ENCODE peak calls at places on chromosomes 16 and 17, in ten cellular contexts. L is transverse colon, G is fibroblast of mammary gland, K is sigmoid colon, W is astrocyte of the cerebellum, X is endothelial cell, J is cardiac fibroblast, P is HFFc6, F is BJ, E is left ventricle myocardium inferior. S is an unnamed sample.

GRCh38 chr16:89319883-89320716 is 102.6 kb downstream of the ZNF778 start:
- DNase-seq in J (peak), F (no peak), P (peak), E (no peak), L (peak), X (no peak), G (peak), K (peak), W (no peak), S (peak)

GRCh38 chr16:72025404-72026114 is 17.0 kb downstream of the DHODH start:
- DNase-seq in L (no peak), X (no peak), E (no peak), J (no peak), G (no peak), K (no peak), W (no peak), F (no peak), P (no peak), S (no peak)

GRCh38 chr17:79979841-79980215 is 55.8 kb downstream of the TBC1D16 start:
- DNase-seq in L (no peak), W (no peak), G (no peak), K (peak), P (no peak), J (no peak), F (no peak), X (no peak), E (no peak), S (peak)

GRCh38 chr16:84720180-84720579 is 20.4 kb downstream of the USP10 start:
- DNase-seq in L (no peak), F (no peak), E (no peak), W (peak), G (peak), J (no peak), P (peak), K (no peak), X (no peak), S (no peak)

GRCh38 chr17:49989518-49989880 is 5.5 kb downstream of the DLX3 start:
- DNase-seq in K (no peak), F (no peak), L (no peak), E (no peak), J (no peak), P (no peak), X (no peak), W (no peak), G (no peak), S (no peak)

GRCh38 chr17:71975998-71976649 is 144.7 kb upstream of the SOX9 start:
- DNase-seq in W (peak), X (peak), J (peak), E (peak), G (peak), L (peak), K (peak), P (peak), F (peak), S (peak)

GRCh38 chr16:12235110-12235509 is 258.6 kb downstream of the SNX29 start:
- DNase-seq in F (no peak), L (no peak), X (no peak), J (no peak), W (no peak), P (no peak), K (no peak), E (no peak), G (no peak), S (no peak)

GRCh38 chr17:76524598-76525512 is 12.7 kb downstream of the CYGB start:
- DNase-seq in J (peak), P (no peak), K (no peak), F (no peak), L (peak), W (no peak), E (peak), G (peak), X (no peak), S (no peak)

GRCh38 chr16:84881702-84882521 is 62.1 kb downstream of the CRISPLD2 start:
- DNase-seq in P (peak), K (no peak), L (no peak), E (no peak), F (peak), J (peak), W (peak), G (peak), X (no peak), S (no peak)

GRCh38 chr17:73126716-73127473 is 34.4 kb upstream of the SLC39A11 start:
- DNase-seq in P (no peak), W (no peak), G (peak), E (no peak), L (no peak), J (no peak), X (no peak), K (no peak), F (no peak), S (no peak)

GRCh38 chr17:57602896-57603295 is 142.2 kb downstream of the CCDC182 start:
- DNase-seq in E (no peak), F (no peak), P (no peak), X (no peak), J (no peak), K (no peak), W (no peak), G (no peak), L (no peak), S (no peak)

GRCh38 chr16:29182501-29182900 is 197.6 kb downstream of the LAT start:
- DNase-seq in G (no peak), P (no peak), J (no peak), F (no peak), L (no peak), K (no peak), E (peak), X (no peak), W (no peak), S (no peak)

GRCh38 chr17:45431531-45432404 is 902 bp downstream of the ARHGAP27 start:
- DNase-seq in X (peak), E (peak), P (peak), F (no peak), J (peak), G (peak), K (no peak), W (no peak), L (peak), S (peak)

GRCh38 chr17:36703860-36704266 is 102.5 kb downstream of the MRM1 start:
- DNase-seq in P (no peak), E (peak), X (peak), G (peak), F (no peak), W (no peak), L (peak), K (no peak), J (peak), S (peak)

GRCh38 chr17:8894189-8894611 is 26.7 kb upstream of the PIK3R6 start:
- DNase-seq in L (peak), K (no peak), W (no peak), F (no peak), X (no peak), P (no peak), J (no peak), G (no peak), E (no peak), S (no peak)

GRCh38 chr17:1347681-1348318 is 52.2 kb downstream of the YWHAE start:
- DNase-seq in F (no peak), X (no peak), J (peak), P (no peak), K (peak), G (peak), W (no peak), E (no peak), L (peak), S (no peak)

GRCh38 chr16:1770328-1771071 is 843 bp downstream of the NME3 start:
- DNase-seq in P (peak), E (peak), G (peak), K (peak), J (peak), X (no peak), F (no peak), L (peak), W (no peak), S (no peak)
- TF ChIP-seq CTCF in P (no peak), E (no peak), G (no peak), K (no peak), J (no peak), X (no peak), F (no peak), L (no peak), W (no peak), S (no peak)

GRCh38 chr16:65648111-65648510 is 526.2 kb upstream of the CDH11 start:
- DNase-seq in P (no peak), L (no peak), K (no peak), E (no peak), X (no peak), G (no peak), W (no peak), F (no peak), J (no peak), S (no peak)
- TF ChIP-seq CTCF in P (no peak), L (no peak), K (no peak), E (no peak), X (no peak), G (no peak), W (no peak), F (no peak), J (no peak), S (no peak)

DNA sequence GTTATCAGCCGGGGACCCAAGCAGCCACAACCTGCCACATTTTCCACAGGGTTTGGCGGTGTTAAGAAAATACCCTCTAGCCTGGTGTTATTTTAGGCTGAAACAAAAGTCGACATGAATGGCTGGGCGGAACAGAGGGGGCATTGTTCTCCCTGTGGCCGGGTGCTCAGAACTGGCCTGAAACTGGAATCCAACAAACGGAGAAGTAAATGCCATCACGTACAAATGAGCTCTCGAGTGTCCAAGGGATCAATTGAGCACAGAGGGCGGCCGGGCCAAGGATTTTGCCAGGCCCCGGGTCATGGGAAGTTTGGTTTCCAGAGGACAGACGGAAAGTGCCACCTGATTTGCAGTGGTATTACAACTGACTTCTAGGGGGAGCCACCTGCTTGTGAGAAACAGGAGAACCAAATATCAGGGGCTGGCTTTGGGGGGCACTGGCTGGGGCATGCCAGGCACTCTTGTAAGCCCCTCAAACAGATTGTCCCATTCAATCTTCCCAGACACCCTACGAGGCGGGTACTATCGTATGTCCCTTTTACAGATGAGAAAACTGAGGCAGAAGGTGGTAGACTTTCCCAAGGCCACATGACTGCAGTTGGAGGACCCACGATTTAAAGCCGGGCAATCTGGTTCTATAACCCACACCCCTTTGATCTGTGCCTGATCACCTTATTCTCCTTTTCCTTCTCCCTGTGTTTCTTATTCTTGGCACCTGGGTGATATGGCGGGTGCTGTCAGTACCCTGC is 146.1 kb upstream of the IRX3 start:
- DNase-seq in K (no peak), E (no peak), W (no peak), J (no peak), L (no peak), F (no peak), P (no peak), G (no peak), X (no peak), S (no peak)
- TF ChIP-seq CTCF in K (no peak), E (no peak), W (no peak), J (no peak), L (no peak), F (no peak), P (peak), G (no peak), X (no peak), S (no peak)

DNA sequence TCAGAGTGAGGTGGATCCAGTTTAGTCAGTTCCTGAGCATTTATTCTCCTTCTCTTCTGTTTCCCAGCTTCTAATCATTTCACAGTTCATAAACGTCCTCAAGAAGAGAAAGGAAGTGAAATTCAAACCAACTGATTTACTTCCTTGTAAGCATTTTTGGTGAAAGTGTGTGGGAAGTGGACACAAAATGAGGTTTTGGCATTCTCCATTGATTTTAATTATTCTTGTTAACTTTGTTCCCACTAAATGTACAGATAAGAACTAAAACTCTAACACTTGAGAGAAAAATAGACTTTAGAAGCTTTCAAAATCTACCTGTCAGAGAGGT is 42.7 kb upstream of the CORO6 start:
- DNase-seq in W (no peak), G (no peak), J (no peak), E (no peak), K (no peak), L (no peak), X (no peak), F (no peak), P (no peak), S (no peak)
- TF ChIP-seq CTCF in W (no peak), G (no peak), J (no peak), E (no peak), K (no peak), L (no peak), X (no peak), F (no peak), P (no peak), S (no peak)

GRCh38 chr17:47945529-47946508 is 4.4 kb downstream of the PNPO start:
- DNase-seq in X (no peak), G (no peak), J (no peak), E (no peak), P (no peak), F (no peak), W (no peak), K (no peak), L (no peak), S (no peak)
- TF ChIP-seq CTCF in X (no peak), G (no peak), J (no peak), E (no peak), P (no peak), F (no peak), W (no peak), K (no peak), L (no peak), S (no peak)

GRCh38 chr16:76634847-76635697 is 357.9 kb downstream of the CNTNAP4 start:
- DNase-seq in P (no peak), W (no peak), E (no peak), J (no peak), F (no peak), X (peak), L (no peak), G (no peak), K (no peak), S (no peak)

GRCh38 chr16:76639685-76640289 is 362.6 kb downstream of the CNTNAP4 start:
- DNase-seq in L (no peak), F (no peak), X (no peak), G (peak), W (peak), P (no peak), E (no peak), K (no peak), J (peak), S (no peak)
- TF ChIP-seq CTCF in L (no peak), F (no peak), X (no peak), G (peak), W (peak), P (peak), E (no peak), K (no peak), J (no peak), S (no peak)

S was measured in mesothelial cell of epicardium.